ENCODE peak calls at places on chromosomes 13 and 19, in nine cellular contexts. V, N, D, J, X, G, C, Z and A are unnamed samples.

GRCh38 chr13:84032116-84032515 is 149.8 kb upstream of the SLITRK1 start:
- DNase-seq in V (no peak), N (peak; percentile 29), D (no peak), J (no peak), X (no peak), G (no peak), C (no peak), Z (no peak), A (no peak)

GRCh38 chr13:74097116-74097515 is 37.1 kb downstream of the KLF12 start:
- DNase-seq in V (no peak), N (no peak), D (no peak), J (no peak), X (no peak), G (no peak), C (no peak), Z (no peak), A (no peak)

GRCh38 chr19:35518313-35518712 is 4.9 kb upstream of the DMKN start:
- DNase-seq in V (peak; percentile 86), N (peak; percentile 90), D (no peak), J (no peak), X (no peak), G (peak; percentile 90), C (no peak), Z (no peak), A (peak; percentile 96)

GRCh38 chr13:47908200-47908902 is 92.7 kb downstream of the SUCLA2 start:
- DNase-seq in V (no peak), N (peak; percentile 80), D (no peak), J (no peak), X (no peak), G (no peak), C (no peak), Z (no peak), A (peak; percentile 60)

GRCh38 chr19:12884926-12885748 is 1.9 kb downstream of the KLF1 start:
- DNase-seq in V (no peak), N (peak; percentile 16), D (peak; percentile 98), J (peak; percentile 63), X (peak; percentile 71), G (peak; percentile 17), C (peak; percentile 67), Z (peak; percentile 80), A (peak; percentile 31)

GRCh38 chr13:47865883-47866282 is 135.2 kb downstream of the SUCLA2 start:
- DNase-seq in V (no peak), N (no peak), D (no peak), J (no peak), X (no peak), G (no peak), C (no peak), Z (no peak), A (no peak)

GRCh38 chr19:7549749-7550148 is 14.2 kb downstream of the PNPLA6 start:
- DNase-seq in V (no peak), N (no peak), D (no peak), J (no peak), X (no peak), G (no peak), C (no peak), Z (no peak), A (no peak)

GRCh38 chr19:31232871-31233270 is 116.4 kb downstream of the TSHZ3 start:
- DNase-seq in V (peak; percentile 93), N (peak; percentile 93), D (no peak), J (no peak), X (no peak), G (no peak), C (no peak), Z (no peak), A (peak; percentile 92)

GRCh38 chr19:38838208-38838985 is 6.8 kb upstream of the ECH1 start:
- DNase-seq in V (no peak), N (no peak), D (no peak), J (no peak), X (peak; percentile 14), G (no peak), C (no peak), Z (no peak), A (no peak)

GRCh38 chr13:65631078-65631477 is 1599.1 kb downstream of the PCDH9 start:
- DNase-seq in V (no peak), N (no peak), D (no peak), J (no peak), X (no peak), G (no peak), C (no peak), Z (no peak), A (no peak)

GRCh38 chr19:1274081-1274851 is 1.1 kb upstream of the FAM174C start:
- DNase-seq in V (no peak), N (no peak), D (peak; percentile 87), J (no peak), X (no peak), G (no peak), C (no peak), Z (no peak), A (no peak)

GRCh38 chr19:7360393-7360984 is 11.8 kb downstream of the ARHGEF18 start:
- DNase-seq in V (no peak), N (peak; percentile 10), D (no peak), J (no peak), X (no peak), G (no peak), C (no peak), Z (no peak), A (peak; percentile 73)

GRCh38 chr13:29845440-29846056 is 4.9 kb downstream of the UBL3 start:
- DNase-seq in V (no peak), N (no peak), D (no peak), J (no peak), X (no peak), G (peak; percentile 38), C (no peak), Z (no peak), A (peak; percentile 23)

GRCh38 chr19:9178901-9179300 is at the start of gene OR7D2:
- DNase-seq in V (no peak), N (no peak), D (no peak), J (no peak), X (no peak), G (no peak), C (no peak), Z (no peak), A (no peak)

GRCh38 chr19:35495107-35496064 is 5.1 kb upstream of the KRTDAP start:
- DNase-seq in V (no peak), N (peak; percentile 21), D (peak; percentile 77), J (peak; percentile 40), X (peak; percentile 55), G (peak; percentile 68), C (no peak), Z (peak; percentile 66), A (peak; percentile 55)

GRCh38 chr19:15381864-15382263 is 2.3 kb upstream of the AKAP8 start:
- DNase-seq in V (no peak), N (no peak), D (no peak), J (no peak), X (no peak), G (no peak), C (no peak), Z (no peak), A (no peak)

GRCh38 chr13:38969187-38969586 is 21.4 kb downstream of the STOML3 start:
- DNase-seq in V (no peak), N (no peak), D (no peak), J (no peak), X (no peak), G (no peak), C (no peak), Z (no peak), A (no peak)

GRCh38 chr19:29372921-29373797 is 152.6 kb upstream of the VSTM2B start:
- DNase-seq in V (no peak), N (no peak), D (no peak), J (no peak), X (no peak), G (no peak), C (no peak), Z (no peak), A (no peak)

GRCh38 chr13:47484564-47484963 is 516.5 kb downstream of the SUCLA2 start:
- DNase-seq in V (no peak), N (peak; percentile 88), D (no peak), J (no peak), X (no peak), G (no peak), C (no peak), Z (no peak), A (peak; percentile 71)

GRCh38 chr13:98998831-98999634 is 21.2 kb upstream of the DOCK9 start:
- DNase-seq in V (no peak), N (peak; percentile 44), D (no peak), J (peak; percentile 1), X (no peak), G (no peak), C (no peak), Z (peak; percentile 42), A (peak; percentile 80)

GRCh38 chr13:46079770-46080169 is 25.1 kb downstream of the CPB2 start:
- DNase-seq in V (no peak), N (no peak), D (no peak), J (no peak), X (no peak), G (no peak), C (no peak), Z (no peak), A (no peak)

GRCh38 chr13:36098080-36098479 is 33.1 kb downstream of the DCLK1 start:
- DNase-seq in V (no peak), N (no peak), D (no peak), J (no peak), X (no peak), G (no peak), C (no peak), Z (no peak), A (no peak)

GRCh38 chr13:99856021-99856420 is 115.5 kb downstream of the ZIC5 start:
- DNase-seq in V (no peak), N (no peak), D (no peak), J (no peak), X (no peak), G (no peak), C (no peak), Z (no peak), A (no peak)

GRCh38 chr19:18589380-18590272 is 1.0 kb downstream of the REX1BD start:
- DNase-seq in V (no peak), N (peak; percentile 46), D (peak; percentile 94), J (peak; percentile 40), X (peak; percentile 59), G (peak; percentile 78), C (no peak), Z (no peak), A (peak; percentile 50)